ENCODE peak calls at places on chromosomes 1 and 21, in eight cellular contexts. P, C, F, S, L, N, Z and Y are unnamed samples.
A peak's percentile ranks its signal among the peaks of the same experiment; 100 is the strongest.

GRCh38 chr21:33267250-33267649 is 1.1 kb downstream of the IL10RB start:
- DNase-seq in P (no peak), C (no peak), F (no peak), S (no peak), L (no peak), N (no peak), Z (no peak), Y (no peak)

GRCh38 chr1:234631721-234632125 is 21.7 kb upstream of the IRF2BP2 start:
- DNase-seq in P (no peak), C (peak; percentile 60), F (no peak), S (no peak), L (no peak), N (no peak), Z (no peak), Y (no peak)

GRCh38 chr1:86154581-86155060 is 2.0 kb downstream of the COL24A1 start:
- DNase-seq in P (no peak), C (no peak), F (peak; percentile 35), S (no peak), L (peak; percentile 54), N (no peak), Z (no peak), Y (peak; percentile 13)

GRCh38 chr1:184556665-184557064 is 169.8 kb downstream of the C1orf21 start:
- DNase-seq in P (no peak), C (no peak), F (no peak), S (no peak), L (no peak), N (no peak), Z (no peak), Y (no peak)

GRCh38 chr1:183920651-183921050 is 115.7 kb downstream of the RGL1 start:
- DNase-seq in P (no peak), C (no peak), F (no peak), S (no peak), L (no peak), N (peak; percentile 86), Z (no peak), Y (no peak)

GRCh38 chr1:185393821-185394220 is 76.8 kb upstream of the IVNS1ABP start:
- DNase-seq in P (no peak), C (no peak), F (no peak), S (no peak), L (no peak), N (no peak), Z (no peak), Y (no peak)

GRCh38 chr1:70486676-70487470 is 75.8 kb downstream of the CTH start:
- DNase-seq in P (peak; percentile 39), C (peak; percentile 49), F (no peak), S (peak; percentile 65), L (no peak), N (no peak), Z (no peak), Y (no peak)

GRCh38 chr1:236823559-236823958 is 28.5 kb downstream of the MTR start:
- DNase-seq in P (no peak), C (no peak), F (no peak), S (no peak), L (no peak), N (no peak), Z (no peak), Y (no peak)

GRCh38 chr1:195939844-195940243 is 668.4 kb downstream of the KCNT2 start:
- DNase-seq in P (no peak), C (no peak), F (no peak), S (no peak), L (peak; percentile 69), N (no peak), Z (no peak), Y (no peak)

GRCh38 chr1:26019641-26020315 is 1.8 kb upstream of the EXTL1 start:
- DNase-seq in P (no peak), C (no peak), F (no peak), S (peak; percentile 54), L (no peak), N (no peak), Z (no peak), Y (no peak)

GRCh38 chr21:36323032-36323431 is 3.0 kb downstream of the MORC3 start:
- DNase-seq in P (no peak), C (no peak), F (no peak), S (no peak), L (no peak), N (no peak), Z (no peak), Y (no peak)

DNA sequence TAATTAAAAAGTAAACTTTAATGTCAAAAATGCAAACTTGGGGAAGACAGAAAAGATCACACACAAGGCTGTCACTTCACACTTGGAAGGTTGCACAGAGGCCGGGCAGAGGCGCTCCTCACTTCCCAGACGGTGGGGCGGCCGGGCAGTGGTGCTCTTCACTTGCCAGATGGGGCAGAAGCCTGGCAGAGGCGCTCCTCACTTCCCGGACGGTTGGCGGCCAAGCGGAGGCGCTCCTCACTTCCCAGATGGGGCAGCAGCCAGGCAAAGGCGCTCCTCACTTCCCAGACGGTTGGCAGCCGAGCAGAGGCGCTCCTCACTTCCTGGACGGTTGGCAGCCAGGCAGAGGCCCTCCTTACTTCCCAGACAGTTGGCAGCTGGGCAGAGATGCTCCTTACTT is 25.8 kb upstream of the IL6R start:
- DNase-seq in P (no peak), C (no peak), F (no peak), S (no peak), L (no peak), N (no peak), Z (no peak), Y (no peak)
- TF ChIP-seq CTCF in P (no peak), C (no peak), F (no peak), S (no peak), L (no peak), N (no peak), Z (no peak), Y (no peak)

GRCh38 chr1:31181515-31182343 is 58.0 kb downstream of the NKAIN1 start:
- DNase-seq in P (peak; percentile 55), C (no peak), F (peak; percentile 26), S (no peak), L (peak; percentile 56), N (peak; percentile 61), Z (no peak), Y (peak; percentile 70)

GRCh38 chr1:31180338-31180737 is 59.3 kb downstream of the NKAIN1 start:
- DNase-seq in P (no peak), C (no peak), F (no peak), S (no peak), L (no peak), N (no peak), Z (no peak), Y (no peak)

GRCh38 chr1:31183126-31183525 is 56.6 kb downstream of the NKAIN1 start:
- DNase-seq in P (no peak), C (no peak), F (no peak), S (no peak), L (no peak), N (no peak), Z (no peak), Y (no peak)

GRCh38 chr1:31183927-31184554 is 55.6 kb downstream of the NKAIN1 start:
- DNase-seq in P (no peak), C (no peak), F (peak; percentile 74), S (no peak), L (peak; percentile 80), N (peak; percentile 51), Z (no peak), Y (peak; percentile 78)

DNA sequence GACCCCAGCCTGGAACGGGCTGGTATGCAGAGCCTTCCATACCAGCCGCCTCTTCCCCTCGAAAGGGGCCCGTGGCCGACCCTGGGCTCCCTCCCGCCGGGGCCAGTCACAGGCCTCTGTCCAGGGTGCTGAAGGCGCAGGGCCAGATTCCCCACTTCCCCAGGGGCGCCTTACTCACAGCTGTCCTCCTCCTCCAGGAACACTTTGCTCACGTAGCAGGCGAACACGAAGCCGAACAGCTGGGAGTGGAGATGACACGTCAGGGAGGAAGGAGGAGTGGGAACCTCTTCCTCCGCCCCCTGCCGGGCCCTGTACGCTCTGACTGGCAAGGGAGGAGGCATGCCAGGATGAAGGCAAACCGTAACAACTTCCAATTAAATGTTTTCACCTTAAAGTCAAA is 57.3 kb downstream of the NKAIN1 start:
- DNase-seq in P (peak; percentile 81), C (peak; percentile 59), F (peak; percentile 95), S (peak; percentile 63), L (peak; percentile 90), N (peak; percentile 51), Z (peak; percentile 61), Y (peak; percentile 86)
- TF ChIP-seq CTCF in P (peak; percentile 11), C (peak; percentile 34), F (no peak), S (peak; percentile 24), L (no peak), N (peak; percentile 22), Z (no peak), Y (no peak)

GRCh38 chr21:28963831-28964230 is 28.8 kb downstream of the LTN1 start:
- DNase-seq in P (no peak), C (no peak), F (no peak), S (no peak), L (no peak), N (no peak), Z (no peak), Y (no peak)

GRCh38 chr21:28961927-28962326 is 30.8 kb downstream of the LTN1 start:
- DNase-seq in P (no peak), C (no peak), F (no peak), S (no peak), L (no peak), N (no peak), Z (no peak), Y (no peak)

GRCh38 chr21:28959367-28960099 is 33.1 kb downstream of the LTN1 start:
- DNase-seq in P (no peak), C (no peak), F (no peak), S (no peak), L (no peak), N (no peak), Z (no peak), Y (no peak)

GRCh38 chr21:28962465-28962864 is 30.2 kb downstream of the LTN1 start:
- DNase-seq in P (no peak), C (no peak), F (no peak), S (no peak), L (no peak), N (no peak), Z (no peak), Y (no peak)

GRCh38 chr21:28960245-28960644 is 32.4 kb downstream of the LTN1 start:
- DNase-seq in P (no peak), C (no peak), F (no peak), S (no peak), L (no peak), N (no peak), Z (no peak), Y (no peak)
- TF ChIP-seq CTCF in P (no peak), C (no peak), F (no peak), S (no peak), L (no peak), N (no peak), Z (no peak), Y (no peak)

GRCh38 chr21:45747233-45747766 is 103.8 kb downstream of the PCBP3 start:
- DNase-seq in P (no peak), C (no peak), F (no peak), S (no peak), L (no peak), N (no peak), Z (no peak), Y (no peak)

GRCh38 chr21:45747802-45748445 is 104.4 kb downstream of the PCBP3 start:
- DNase-seq in P (no peak), C (peak; percentile 16), F (no peak), S (no peak), L (no peak), N (peak; percentile 65), Z (no peak), Y (no peak)

GRCh38 chr21:45748593-45748992 is 105.1 kb downstream of the PCBP3 start:
- DNase-seq in P (no peak), C (no peak), F (no peak), S (no peak), L (no peak), N (no peak), Z (no peak), Y (no peak)

GRCh38 chr21:45750924-45751323 is 107.4 kb downstream of the PCBP3 start:
- DNase-seq in P (no peak), C (no peak), F (no peak), S (no peak), L (no peak), N (no peak), Z (no peak), Y (no peak)

GRCh38 chr21:45749974-45750373 is 106.4 kb downstream of the PCBP3 start:
- DNase-seq in P (no peak), C (no peak), F (no peak), S (no peak), L (no peak), N (no peak), Z (no peak), Y (no peak)
- TF ChIP-seq CTCF in P (no peak), C (no peak), F (no peak), S (no peak), L (no peak), N (no peak), Z (no peak), Y (no peak)